ENCODE peak calls at places on chromosome 14, in six cellular contexts. One of them, this sample, is unnamed.

GRCh38 chr14:68458253-68458652 is 334.6 kb downstream of the ZFP36L1 start:
- DNase-seq in uterus: no peak
- DNase-seq in HCT116: no peak
- DNase-seq in IMR-90: no peak
- DNase-seq in heart left ventricle: no peak
- DNase-seq in pancreas: no peak
- DNase-seq in this sample: no peak

GRCh38 chr14:30551460-30551859 is 7.5 kb upstream of the G2E3 start:
- DNase-seq in uterus: no peak
- DNase-seq in pancreas: no peak
- DNase-seq in IMR-90: peak; percentile 50
- DNase-seq in heart left ventricle: no peak
- DNase-seq in HCT116: no peak
- DNase-seq in this sample: no peak

GRCh38 chr14:52906141-52906601 is 44.7 kb downstream of the FERMT2 start:
- DNase-seq in HCT116: peak; percentile 71
- DNase-seq in heart left ventricle: no peak
- DNase-seq in IMR-90: peak; percentile 93
- DNase-seq in pancreas: no peak
- DNase-seq in uterus: no peak
- DNase-seq in this sample: no peak

GRCh38 chr14:98623806-98624430 is 648.1 kb downstream of the BCL11B start:
- DNase-seq in heart left ventricle: no peak
- DNase-seq in pancreas: no peak
- DNase-seq in IMR-90: no peak
- DNase-seq in uterus: no peak
- DNase-seq in HCT116: no peak
- DNase-seq in this sample: no peak

GRCh38 chr14:100406505-100407131 is 83.5 kb downstream of the SLC25A47 start:
- DNase-seq in heart left ventricle: no peak
- DNase-seq in uterus: no peak
- DNase-seq in pancreas: no peak
- DNase-seq in IMR-90: peak; percentile 32
- DNase-seq in HCT116: no peak
- DNase-seq in this sample: peak; percentile 44

GRCh38 chr14:50772361-50772760 is 58.6 kb downstream of the NIN start:
- DNase-seq in heart left ventricle: no peak
- DNase-seq in IMR-90: peak; percentile 80
- DNase-seq in HCT116: no peak
- DNase-seq in uterus: no peak
- DNase-seq in pancreas: no peak
- DNase-seq in this sample: no peak

GRCh38 chr14:48537600-48537999 is 862.2 kb upstream of the MDGA2 start:
- DNase-seq in pancreas: no peak
- DNase-seq in heart left ventricle: no peak
- DNase-seq in IMR-90: no peak
- DNase-seq in HCT116: no peak
- DNase-seq in uterus: no peak
- DNase-seq in this sample: no peak

GRCh38 chr14:58298477-58298879 is at the start of gene ARID4A:
- DNase-seq in HCT116: no peak
- DNase-seq in uterus: peak; percentile 85
- DNase-seq in pancreas: peak; percentile 85
- DNase-seq in IMR-90: no peak
- DNase-seq in heart left ventricle: peak; percentile 86
- DNase-seq in this sample: peak; percentile 76

GRCh38 chr14:50008562-50009355 is 107.6 kb downstream of the VCPKMT start:
- DNase-seq in uterus: no peak
- DNase-seq in IMR-90: peak; percentile 69
- DNase-seq in pancreas: no peak
- DNase-seq in HCT116: no peak
- DNase-seq in heart left ventricle: no peak
- DNase-seq in this sample: no peak

GRCh38 chr14:70707138-70708038 is 65.7 kb downstream of the TTC9 start:
- DNase-seq in IMR-90: peak; percentile 41
- DNase-seq in HCT116: peak; percentile 27
- DNase-seq in pancreas: no peak
- DNase-seq in uterus: no peak
- DNase-seq in heart left ventricle: no peak
- DNase-seq in this sample: no peak

GRCh38 chr14:31568151-31568550 is 6.9 kb downstream of the NUBPL start:
- DNase-seq in heart left ventricle: no peak
- DNase-seq in pancreas: no peak
- DNase-seq in IMR-90: peak; percentile 70
- DNase-seq in uterus: no peak
- DNase-seq in HCT116: no peak
- DNase-seq in this sample: no peak

GRCh38 chr14:30656190-30656632 is 34.1 kb downstream of the SCFD1 start:
- DNase-seq in heart left ventricle: no peak
- DNase-seq in pancreas: no peak
- DNase-seq in HCT116: peak; percentile 15
- DNase-seq in uterus: peak; percentile 20
- DNase-seq in IMR-90: peak; percentile 26
- DNase-seq in this sample: no peak

GRCh38 chr14:100721568-100721967 is 5.1 kb upstream of the DLK1 start:
- DNase-seq in HCT116: no peak
- DNase-seq in IMR-90: peak; percentile 14
- DNase-seq in uterus: no peak
- DNase-seq in pancreas: no peak
- DNase-seq in heart left ventricle: no peak
- DNase-seq in this sample: no peak

GRCh38 chr14:28651148-28651547 is 115.4 kb upstream of the FOXG1 start:
- DNase-seq in HCT116: no peak
- DNase-seq in uterus: no peak
- DNase-seq in heart left ventricle: no peak
- DNase-seq in IMR-90: peak; percentile 5
- DNase-seq in pancreas: no peak
- DNase-seq in this sample: no peak
- H3K27ac ChIP-seq in HCT116: no peak overlapping the region
- H3K27ac ChIP-seq in uterus: no peak overlapping the region
- H3K27ac ChIP-seq in heart left ventricle: no peak overlapping the region
- H3K27ac ChIP-seq in IMR-90: no peak overlapping the region
- H3K27ac ChIP-seq in pancreas: no peak overlapping the region
- H3K27ac ChIP-seq in this sample: no peak overlapping the region

GRCh38 chr14:62168564-62169155 is 406.4 kb downstream of the SNAPC1 start:
- DNase-seq in IMR-90: no peak
- DNase-seq in heart left ventricle: no peak
- DNase-seq in HCT116: no peak
- DNase-seq in uterus: no peak
- DNase-seq in pancreas: no peak
- DNase-seq in this sample: no peak
- TF ChIP-seq CTCF in IMR-90: peak; percentile 26
- TF ChIP-seq CTCF in heart left ventricle: no peak
- TF ChIP-seq CTCF in HCT116: no peak
- TF ChIP-seq CTCF in uterus: no peak
- TF ChIP-seq CTCF in pancreas: no peak
- TF ChIP-seq CTCF in this sample: no peak

GRCh38 chr14:74855945-74856344 is 20.0 kb downstream of the PROX2 start:
- DNase-seq in HCT116: no peak
- DNase-seq in IMR-90: no peak
- DNase-seq in uterus: no peak
- DNase-seq in heart left ventricle: no peak
- DNase-seq in pancreas: no peak
- DNase-seq in this sample: no peak

GRCh38 chr14:74855021-74855420 is 20.9 kb downstream of the PROX2 start:
- DNase-seq in HCT116: no peak
- DNase-seq in heart left ventricle: no peak
- DNase-seq in pancreas: no peak
- DNase-seq in IMR-90: no peak
- DNase-seq in uterus: no peak
- DNase-seq in this sample: no peak

GRCh38 chr14:74856366-74856765 is 19.6 kb downstream of the PROX2 start:
- DNase-seq in pancreas: no peak
- DNase-seq in heart left ventricle: no peak
- DNase-seq in uterus: no peak
- DNase-seq in IMR-90: no peak
- DNase-seq in HCT116: no peak
- DNase-seq in this sample: no peak

GRCh38 chr14:74853581-74853980 is 22.4 kb downstream of the PROX2 start:
- DNase-seq in heart left ventricle: no peak
- DNase-seq in uterus: no peak
- DNase-seq in pancreas: no peak
- DNase-seq in HCT116: no peak
- DNase-seq in IMR-90: no peak
- DNase-seq in this sample: no peak

GRCh38 chr14:74852922-74853530 is 22.9 kb downstream of the PROX2 start:
- DNase-seq in IMR-90: peak; percentile 84
- DNase-seq in pancreas: no peak
- DNase-seq in HCT116: no peak
- DNase-seq in heart left ventricle: no peak
- DNase-seq in uterus: no peak
- DNase-seq in this sample: no peak
- H3K27ac ChIP-seq in IMR-90: peak overlapping the region; percentile 98
- H3K27ac ChIP-seq in pancreas: peak overlapping the region; percentile 12
- H3K27ac ChIP-seq in HCT116: no peak overlapping the region
- H3K27ac ChIP-seq in heart left ventricle: no peak overlapping the region
- H3K27ac ChIP-seq in uterus: no peak overlapping the region
- H3K27ac ChIP-seq in this sample: no peak overlapping the region

DNA sequence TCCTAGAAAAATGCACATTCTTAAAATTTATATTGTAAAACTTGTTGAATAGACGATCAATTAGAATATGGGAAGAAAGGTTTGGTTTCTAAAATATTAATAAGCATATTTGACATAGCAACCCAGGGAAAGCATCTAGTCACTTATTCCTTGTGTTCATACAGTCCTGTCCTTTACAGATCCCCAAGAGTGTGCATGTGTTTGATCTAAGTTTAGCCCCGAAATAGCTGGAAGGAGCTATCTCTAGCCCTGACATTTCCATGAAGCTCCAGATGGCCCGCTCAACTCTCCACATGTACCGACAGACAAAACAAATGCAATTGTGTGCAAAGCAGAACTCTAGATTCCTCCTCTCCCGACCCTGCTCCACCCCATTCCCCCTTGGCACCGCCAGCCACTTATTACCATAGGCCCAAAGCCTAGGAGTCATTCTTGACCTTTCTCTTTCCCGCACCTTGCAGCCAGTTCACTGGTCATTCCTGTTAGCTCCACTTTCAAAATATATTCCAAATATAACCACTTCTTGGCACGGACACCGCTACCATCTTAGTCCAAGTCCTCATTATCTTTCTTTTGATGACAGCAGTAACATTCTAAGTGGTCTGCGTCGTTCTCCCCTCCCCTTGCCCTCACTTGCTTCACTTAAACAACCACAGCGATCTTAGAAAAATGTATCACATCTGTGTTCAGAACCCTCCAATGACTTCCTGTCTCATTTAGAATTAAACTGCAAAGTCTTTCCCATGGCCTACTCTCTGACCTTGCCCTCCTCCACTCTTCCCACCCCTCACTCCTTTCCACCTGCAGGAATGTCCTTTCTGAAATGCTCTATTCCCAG is 45.5 kb upstream of the GZMB start:
- DNase-seq in IMR-90: no peak
- DNase-seq in uterus: no peak
- DNase-seq in HCT116: no peak
- DNase-seq in heart left ventricle: no peak
- DNase-seq in pancreas: no peak
- DNase-seq in this sample: no peak
- TF ChIP-seq CTCF in IMR-90: no peak
- TF ChIP-seq CTCF in uterus: no peak
- TF ChIP-seq CTCF in HCT116: no peak
- TF ChIP-seq CTCF in heart left ventricle: no peak
- TF ChIP-seq CTCF in pancreas: no peak
- TF ChIP-seq CTCF in this sample: peak; percentile 46

GRCh38 chr14:61585598-61586538 is 109.4 kb upstream of the HIF1A start:
- DNase-seq in IMR-90: peak; percentile 93
- DNase-seq in HCT116: no peak
- DNase-seq in pancreas: peak; percentile 90
- DNase-seq in heart left ventricle: peak; percentile 84
- DNase-seq in uterus: peak; percentile 69
- DNase-seq in this sample: no peak
- H3K27ac ChIP-seq in IMR-90: peak overlapping the region; percentile 97
- H3K27ac ChIP-seq in HCT116: no peak overlapping the region
- H3K27ac ChIP-seq in pancreas: peak overlapping the region; percentile 71
- H3K27ac ChIP-seq in heart left ventricle: peak overlapping the region; percentile 66
- H3K27ac ChIP-seq in uterus: peak overlapping the region; percentile 70
- H3K27ac ChIP-seq in this sample: no peak overlapping the region

GRCh38 chr14:81565441-81566290 is 32.0 kb upstream of the SEL1L start:
- DNase-seq in heart left ventricle: no peak
- DNase-seq in uterus: no peak
- DNase-seq in IMR-90: no peak
- DNase-seq in pancreas: no peak
- DNase-seq in HCT116: peak; percentile 8
- DNase-seq in this sample: no peak
- TF ChIP-seq CTCF in heart left ventricle: peak; percentile 56
- TF ChIP-seq CTCF in uterus: no peak
- TF ChIP-seq CTCF in IMR-90: peak; percentile 39
- TF ChIP-seq CTCF in pancreas: peak; percentile 20
- TF ChIP-seq CTCF in HCT116: peak; percentile 9
- TF ChIP-seq CTCF in this sample: no peak

GRCh38 chr14:22553445-22553844 is 35.6 kb downstream of the DAD1 start:
- DNase-seq in pancreas: no peak
- DNase-seq in IMR-90: no peak
- DNase-seq in uterus: no peak
- DNase-seq in heart left ventricle: no peak
- DNase-seq in HCT116: no peak
- DNase-seq in this sample: no peak

GRCh38 chr14:22554706-22555572 is 34.1 kb downstream of the DAD1 start:
- DNase-seq in heart left ventricle: no peak
- DNase-seq in IMR-90: no peak
- DNase-seq in pancreas: no peak
- DNase-seq in HCT116: no peak
- DNase-seq in uterus: no peak
- DNase-seq in this sample: no peak

GRCh38 chr14:22551597-22551982 is 37.4 kb downstream of the DAD1 start:
- DNase-seq in pancreas: no peak
- DNase-seq in heart left ventricle: no peak
- DNase-seq in IMR-90: no peak
- DNase-seq in uterus: no peak
- DNase-seq in HCT116: no peak
- DNase-seq in this sample: no peak

GRCh38 chr14:22552001-22552826 is 36.8 kb downstream of the DAD1 start:
- DNase-seq in IMR-90: no peak
- DNase-seq in pancreas: no peak
- DNase-seq in uterus: no peak
- DNase-seq in HCT116: no peak
- DNase-seq in heart left ventricle: no peak
- DNase-seq in this sample: peak; percentile 60

GRCh38 chr14:22552827-22553076 is 36.3 kb downstream of the DAD1 start:
- DNase-seq in pancreas: no peak
- DNase-seq in IMR-90: no peak
- DNase-seq in HCT116: no peak
- DNase-seq in uterus: no peak
- DNase-seq in heart left ventricle: no peak
- DNase-seq in this sample: no peak
- H3K27ac ChIP-seq in pancreas: no peak overlapping the region
- H3K27ac ChIP-seq in IMR-90: no peak overlapping the region
- H3K27ac ChIP-seq in HCT116: no peak overlapping the region
- H3K27ac ChIP-seq in uterus: no peak overlapping the region
- H3K27ac ChIP-seq in heart left ventricle: no peak overlapping the region
- H3K27ac ChIP-seq in this sample: peak overlapping the region; percentile 55

This sample was measured in CD8-positive, alpha-beta T cell.